ENCODE peak calls at places on chromosomes 6 and 20, in five cellular contexts. N is mammary epithelial cell, Y is gastrocnemius medialis, T is psoas muscle, Q is pancreas. U is an unnamed sample.
A peak's percentile ranks its signal among the peaks of the same experiment; 100 is the strongest.

GRCh38 chr6:33490198-33490597 is 35.8 kb downstream of the ZBTB9 start:
- DNase-seq in N (peak; percentile 20), Y (no peak), T (no peak), Q (no peak), U (no peak)

GRCh38 chr6:109229536-109229935 is 134.2 kb downstream of the CEP57L1 start:
- DNase-seq in N (peak; percentile 48), Y (no peak), T (no peak), Q (no peak), U (no peak)

GRCh38 chr20:40651121-40651520 is 37.9 kb downstream of the MAFB start:
- DNase-seq in N (peak; percentile 50), Y (no peak), T (no peak), Q (no peak), U (no peak)

GRCh38 chr6:3698021-3698420 is 53.5 kb downstream of the PXDC1 start:
- DNase-seq in N (no peak), Y (no peak), T (no peak), Q (no peak), U (no peak)

GRCh38 chr6:150417899-150418824 is 49.4 kb downstream of the IYD start:
- DNase-seq in N (peak; percentile 79), Y (no peak), T (no peak), Q (peak; percentile 29), U (no peak)

GRCh38 chr6:33437666-33438065 is 16.7 kb upstream of the ZBTB9 start:
- DNase-seq in N (no peak), Y (no peak), T (no peak), Q (no peak), U (no peak)

GRCh38 chr6:105251689-105252088 is 71.9 kb upstream of the POPDC3 start:
- DNase-seq in N (no peak), Y (no peak), T (no peak), Q (no peak), U (no peak)

GRCh38 chr6:147741419-147741818 is 232.9 kb downstream of the SAMD5 start:
- DNase-seq in N (no peak), Y (no peak), T (no peak), Q (no peak), U (no peak)

GRCh38 chr20:33811763-33812672 is 870 bp downstream of the CHMP4B start:
- DNase-seq in N (peak; percentile 92), Y (peak; percentile 79), T (peak; percentile 74), Q (peak; percentile 68), U (no peak)

GRCh38 chr6:132752255-132752654 is 5.4 kb downstream of the VNN2 start:
- DNase-seq in N (peak; percentile 46), Y (no peak), T (no peak), Q (no peak), U (no peak)

GRCh38 chr6:7238900-7239589 is 74.0 kb downstream of the SSR1 start:
- DNase-seq in N (peak; percentile 58), Y (peak; percentile 82), T (peak; percentile 90), Q (peak; percentile 96), U (peak; percentile 90)

GRCh38 chr20:25077610-25078169 is 4.3 kb downstream of the VSX1 start:
- DNase-seq in N (no peak), Y (peak; percentile 69), T (peak; percentile 72), Q (no peak), U (peak; percentile 47)

DNA sequence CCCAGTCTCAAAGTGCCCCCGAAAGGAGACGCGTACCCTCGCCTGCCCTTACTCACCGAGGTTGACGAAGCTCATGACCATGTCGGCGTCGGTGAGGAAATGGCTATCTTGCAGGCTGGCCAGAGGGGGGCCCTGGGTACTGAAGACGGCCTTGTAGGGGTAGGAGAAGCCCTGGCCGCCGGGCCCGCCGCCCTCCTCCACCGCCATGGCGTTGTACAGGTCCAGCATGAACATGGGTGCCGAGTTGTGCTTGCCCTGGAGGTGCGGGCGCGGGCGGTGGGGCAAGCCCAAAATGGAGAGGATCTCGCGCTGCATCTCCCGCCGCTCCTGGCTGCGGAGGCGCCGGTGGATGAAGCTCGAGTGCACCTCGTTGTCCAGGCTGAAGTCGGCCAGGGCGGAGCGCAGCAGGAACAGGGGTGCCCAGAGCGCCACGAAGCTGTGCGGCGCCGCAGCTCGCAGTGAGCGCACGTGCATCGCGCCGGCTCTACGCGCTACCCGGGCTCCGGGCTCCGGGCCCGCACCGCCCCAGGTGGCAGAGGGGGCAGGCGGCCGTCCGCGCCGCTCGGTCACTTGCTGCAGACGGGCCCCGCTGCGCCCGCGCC is 691 bp downstream of the BMP7 start:
- DNase-seq in N (peak; percentile 28), Y (no peak), T (no peak), Q (no peak), U (no peak)
- H3K27me3 ChIP-seq in N (peaks cover 33% of the 10 kb centered on the region), Y (peaks cover 56% of the 10 kb centered on the region), T (peaks cover 28% of the 10 kb centered on the region), Q (peaks cover 2% of the 10 kb centered on the region), U (peaks cover 75% of the 10 kb centered on the region)

GRCh38 chr6:30483677-30484279 is 5.5 kb upstream of the HLA-E start:
- DNase-seq in N (peak; percentile 50), Y (no peak), T (no peak), Q (peak; percentile 36), U (no peak)

GRCh38 chr6:30485236-30485635 is 4.1 kb upstream of the HLA-E start:
- DNase-seq in N (no peak), Y (no peak), T (no peak), Q (no peak), U (no peak)

GRCh38 chr6:30481213-30481964 is 7.9 kb upstream of the HLA-E start:
- DNase-seq in N (no peak), Y (no peak), T (no peak), Q (no peak), U (peak; percentile 55)

GRCh38 chr6:30480536-30481156 is 8.7 kb upstream of the HLA-E start:
- DNase-seq in N (no peak), Y (no peak), T (no peak), Q (no peak), U (no peak)
- H3K27me3 ChIP-seq in N (peaks cover 13% of the 10 kb centered on the region), Y (peaks cover 55% of the 10 kb centered on the region), T (peaks cover 5% of the 10 kb centered on the region), Q (no peaks in the 10 kb centered on the region), U (peaks cover 17% of the 10 kb centered on the region)

GRCh38 chr20:64093013-64093503 is 8.9 kb upstream of the LKAAEAR1 start:
- DNase-seq in N (no peak), Y (no peak), T (no peak), Q (no peak), U (no peak)

GRCh38 chr20:64092258-64093012 is 8.2 kb upstream of the LKAAEAR1 start:
- DNase-seq in N (no peak), Y (no peak), T (no peak), Q (no peak), U (no peak)

GRCh38 chr20:64091340-64091739 is 7.1 kb upstream of the LKAAEAR1 start:
- DNase-seq in N (no peak), Y (no peak), T (no peak), Q (no peak), U (no peak)

GRCh38 chr20:64091762-64092161 is 7.6 kb upstream of the LKAAEAR1 start:
- DNase-seq in N (no peak), Y (no peak), T (no peak), Q (no peak), U (no peak)

DNA sequence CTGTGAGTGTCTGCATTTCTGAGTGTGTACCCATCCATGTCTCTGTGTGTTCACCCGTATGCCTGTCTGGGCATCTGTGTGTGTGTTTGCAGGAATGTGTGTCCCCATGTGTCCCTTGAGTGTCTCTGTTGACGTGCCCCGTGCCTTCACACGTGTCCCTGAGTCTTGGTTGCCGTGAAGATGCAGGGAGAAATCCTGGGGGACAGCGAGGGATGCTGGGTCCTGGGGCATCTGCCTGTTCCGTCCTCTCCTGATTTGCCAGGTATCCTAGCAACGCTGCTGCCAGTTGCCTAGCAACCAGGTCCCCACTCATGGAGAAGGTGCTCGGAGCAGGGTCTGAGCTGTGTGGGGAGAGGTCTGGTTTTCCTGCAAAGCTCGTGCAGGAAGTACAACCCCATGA is 6.0 kb upstream of the LKAAEAR1 start:
- DNase-seq in N (no peak), Y (no peak), T (no peak), Q (no peak), U (no peak)
- H3K27me3 ChIP-seq in N (no peaks in the 10 kb centered on the region), Y (peaks cover 12% of the 10 kb centered on the region), T (peaks cover 15% of the 10 kb centered on the region), Q (no peaks in the 10 kb centered on the region), U (peaks cover under 1% of the 10 kb centered on the region)

GRCh38 chr20:2558581-2559301 is 22.4 kb downstream of the TMC2 start:
- DNase-seq in N (no peak), Y (no peak), T (no peak), Q (no peak), U (peak; percentile 61)

GRCh38 chr20:2563116-2563515 is 26.7 kb downstream of the TMC2 start:
- DNase-seq in N (no peak), Y (no peak), T (no peak), Q (no peak), U (no peak)

GRCh38 chr20:2559641-2560040 is 23.3 kb downstream of the TMC2 start:
- DNase-seq in N (no peak), Y (no peak), T (no peak), Q (no peak), U (no peak)

DNA sequence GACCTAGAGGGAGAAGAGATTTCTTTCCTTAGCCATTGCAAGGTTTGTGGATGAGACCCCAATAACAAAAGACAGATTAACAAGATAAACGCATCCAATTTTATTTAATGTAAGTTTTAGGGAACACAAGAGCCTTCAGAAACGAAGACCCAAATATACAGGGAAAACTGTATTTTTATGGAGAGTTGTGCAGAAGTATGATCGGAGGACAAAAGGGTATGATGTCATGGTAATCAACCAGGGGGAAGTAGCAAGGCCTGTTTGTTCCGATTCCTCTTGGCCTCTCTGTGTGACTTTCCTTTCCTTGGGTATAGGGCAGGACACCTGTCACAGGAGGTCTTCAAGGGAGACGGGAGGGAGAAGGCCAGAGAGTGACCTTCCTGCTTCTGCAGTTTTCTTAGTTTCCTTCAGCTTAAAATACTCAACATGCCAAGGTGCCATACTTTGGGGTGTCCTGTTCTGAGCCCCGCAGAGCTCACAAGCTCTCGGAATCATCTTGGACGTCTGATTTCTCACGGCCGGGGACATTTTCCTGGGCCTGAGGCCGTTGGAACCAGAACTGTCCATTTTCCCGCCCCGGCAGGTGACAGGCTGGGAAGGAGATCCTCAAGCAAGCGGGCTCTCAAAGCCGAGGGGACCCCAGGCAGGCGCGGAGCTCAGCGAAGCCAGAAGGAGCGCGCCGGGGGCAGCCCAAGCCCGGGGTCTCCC is 21.7 kb downstream of the TMC2 start:
- DNase-seq in N (no peak), Y (no peak), T (no peak), Q (no peak), U (no peak)
- H3K27me3 ChIP-seq in N (peaks cover 27% of the 10 kb centered on the region), Y (peaks cover 44% of the 10 kb centered on the region), T (peaks cover 17% of the 10 kb centered on the region), Q (peaks cover 6% of the 10 kb centered on the region), U (peaks cover 33% of the 10 kb centered on the region)

GRCh38 chr6:27604986-27605385 is 132.1 kb upstream of the ZNF184 start:
- DNase-seq in N (peak; percentile 45), Y (no peak), T (no peak), Q (no peak), U (no peak)
- H3K27me3 ChIP-seq in N (no peaks in the 10 kb centered on the region), Y (peaks cover 21% of the 10 kb centered on the region), T (peaks cover 8% of the 10 kb centered on the region), Q (peaks cover 7% of the 10 kb centered on the region), U (no peaks in the 10 kb centered on the region)

DNA sequence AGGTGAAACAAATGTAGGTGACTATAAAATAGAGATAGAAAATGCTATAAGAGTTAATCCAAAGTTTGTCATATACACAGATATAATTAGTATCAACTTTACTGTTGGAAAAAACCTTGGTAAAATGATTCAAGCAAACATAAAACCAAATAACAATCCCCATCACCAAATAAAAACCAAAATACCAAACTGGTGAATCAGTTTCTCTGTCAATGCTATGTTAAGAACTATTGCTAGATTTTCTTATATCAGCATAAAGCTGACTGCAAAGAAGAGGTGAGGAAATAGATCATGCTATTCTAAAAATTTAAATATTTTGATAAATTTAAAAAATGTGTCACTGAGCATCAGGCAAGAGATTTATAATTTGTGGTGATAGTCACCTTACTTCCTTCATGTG is 658.4 kb downstream of the PHF3 start:
- DNase-seq in N (no peak), Y (no peak), T (no peak), Q (no peak), U (no peak)
- H3K27me3 ChIP-seq in N (no peaks in the 10 kb centered on the region), Y (no peaks in the 10 kb centered on the region), T (no peaks in the 10 kb centered on the region), Q (no peaks in the 10 kb centered on the region), U (no peaks in the 10 kb centered on the region)

GRCh38 chr6:28585335-28585734 is 59.7 kb downstream of the GPX5 start:
- DNase-seq in N (peak; percentile 62), Y (no peak), T (no peak), Q (no peak), U (no peak)
- H3K27me3 ChIP-seq in N (no peaks in the 10 kb centered on the region), Y (peaks cover 23% of the 10 kb centered on the region), T (peaks cover 17% of the 10 kb centered on the region), Q (no peaks in the 10 kb centered on the region), U (no peaks in the 10 kb centered on the region)